ENCODE peak calls at places on chromosomes 6 and 20, in eight cellular contexts. K is upper lobe of right lung; L is mucosa of descending colon; F is AG04450; G is adrenal gland; I is CD4-positive, alpha-beta memory T cell; J is heart right ventricle; E is cardiac muscle cell. C is an unnamed sample.

GRCh38 chr6:11851405-11851804 is 72.8 kb upstream of the ADTRP start:
- DNase-seq in K (no peak), L (no peak), F (no peak), G (no peak), I (no peak), J (no peak), E (no peak), C (no peak)

GRCh38 chr6:163191704-163192537 is 222.6 kb upstream of the QKI start:
- DNase-seq in K (no peak), L (no peak), F (no peak), G (no peak), I (no peak), J (no peak), E (peak; percentile 7), C (no peak)

GRCh38 chr6:106883808-106884262 is 90.7 kb downstream of the CD24 start:
- DNase-seq in K (no peak), L (no peak), F (no peak), G (no peak), I (no peak), J (no peak), E (no peak), C (no peak)

GRCh38 chr20:9363673-9364072 is 150.7 kb upstream of the LAMP5 start:
- DNase-seq in K (no peak), L (no peak), F (no peak), G (no peak), I (no peak), J (no peak), E (no peak), C (no peak)

GRCh38 chr6:138844203-138844602 is 48.3 kb downstream of the ECT2L start:
- DNase-seq in K (no peak), L (no peak), F (peak; percentile 1), G (no peak), I (no peak), J (peak; percentile 63), E (peak; percentile 97), C (no peak)

GRCh38 chr6:134247271-134247833 is 70.6 kb downstream of the SGK1 start:
- DNase-seq in K (no peak), L (no peak), F (no peak), G (peak; percentile 60), I (peak; percentile 94), J (no peak), E (no peak), C (peak; percentile 67)

GRCh38 chr6:144922120-144922722 is 637.1 kb downstream of the UTRN start:
- DNase-seq in K (no peak), L (no peak), F (no peak), G (no peak), I (no peak), J (no peak), E (peak; percentile 19), C (no peak)

GRCh38 chr20:50628853-50629674 is 62.3 kb downstream of the RIPOR3 start:
- DNase-seq in K (no peak), L (no peak), F (no peak), G (no peak), I (no peak), J (no peak), E (no peak), C (no peak)

GRCh38 chr6:87391334-87391733 is 16.4 kb upstream of the CFAP206 start:
- DNase-seq in K (no peak), L (no peak), F (no peak), G (peak; percentile 40), I (no peak), J (no peak), E (peak; percentile 52), C (no peak)

GRCh38 chr6:162852810-162853577 is 125.2 kb downstream of the PACRG start:
- DNase-seq in K (no peak), L (no peak), F (no peak), G (no peak), I (no peak), J (no peak), E (no peak), C (no peak)

GRCh38 chr20:61520761-61521460 is 268.9 kb downstream of the CDH4 start:
- DNase-seq in K (peak; percentile 26), L (no peak), F (peak; percentile 51), G (no peak), I (no peak), J (no peak), E (peak; percentile 68), C (no peak)

GRCh38 chr6:7468382-7469081 is 72.9 kb upstream of the DSP start:
- DNase-seq in K (no peak), L (no peak), F (no peak), G (peak; percentile 81), I (no peak), J (peak; percentile 67), E (peak; percentile 84), C (no peak)

GRCh38 chr6:110125361-110125760 is 54.1 kb downstream of the WASF1 start:
- DNase-seq in K (no peak), L (no peak), F (no peak), G (no peak), I (no peak), J (no peak), E (no peak), C (no peak)

GRCh38 chr20:50563133-50563944 is 53.2 kb downstream of the PTPN1 start:
- DNase-seq in K (no peak), L (no peak), F (no peak), G (peak; percentile 58), I (no peak), J (no peak), E (no peak), C (no peak)

GRCh38 chr20:33532753-33533459 is 43.0 kb downstream of the CBFA2T2 start:
- DNase-seq in K (no peak), L (no peak), F (peak; percentile 39), G (no peak), I (no peak), J (no peak), E (peak; percentile 55), C (no peak)

GRCh38 chr6:38644951-38645350 is 5.2 kb upstream of the BTBD9 start:
- DNase-seq in K (no peak), L (no peak), F (no peak), G (no peak), I (no peak), J (no peak), E (no peak), C (no peak)

GRCh38 chr20:14434379-14435136 is 97.1 kb upstream of the FLRT3 start:
- DNase-seq in K (no peak), L (no peak), F (peak; percentile 16), G (no peak), I (no peak), J (no peak), E (no peak), C (no peak)

GRCh38 chr20:9112541-9113515 is 43.9 kb downstream of the PLCB4 start:
- DNase-seq in K (no peak), L (no peak), F (peak; percentile 55), G (no peak), I (no peak), J (peak; percentile 60), E (peak; percentile 91), C (no peak)

GRCh38 chr20:46400828-46401477 is 5.5 kb downstream of the ELMO2 start:
- DNase-seq in K (no peak), L (no peak), F (no peak), G (no peak), I (peak; percentile 85), J (no peak), E (peak; percentile 45), C (no peak)

GRCh38 chr20:47231382-47232042 is 125.0 kb downstream of the ZMYND8 start:
- DNase-seq in K (no peak), L (no peak), F (peak; percentile 79), G (no peak), I (no peak), J (no peak), E (peak; percentile 61), C (no peak)

GRCh38 chr6:136333824-136334464 is 44.3 kb upstream of the BCLAF1 start:
- DNase-seq in K (no peak), L (peak; percentile 41), F (no peak), G (no peak), I (no peak), J (no peak), E (peak; percentile 49), C (no peak)

GRCh38 chr6:129491436-129491835 is 218.5 kb downstream of the ARHGAP18 start:
- DNase-seq in K (no peak), L (no peak), F (no peak), G (no peak), I (no peak), J (no peak), E (no peak), C (no peak)

GRCh38 chr20:57080796-57081195 is 185.6 kb downstream of the BMP7 start:
- DNase-seq in K (no peak), L (no peak), F (no peak), G (no peak), I (no peak), J (no peak), E (no peak), C (no peak)

GRCh38 chr20:58146761-58147160 is 81.7 kb downstream of the ANKRD60 start:
- DNase-seq in K (peak; percentile 12), L (no peak), F (no peak), G (no peak), I (no peak), J (no peak), E (no peak), C (no peak)

GRCh38 chr20:58144071-58144470 is 84.4 kb downstream of the ANKRD60 start:
- DNase-seq in K (peak; percentile 16), L (no peak), F (no peak), G (no peak), I (no peak), J (no peak), E (no peak), C (no peak)

GRCh38 chr20:58145506-58146080 is 82.9 kb downstream of the ANKRD60 start:
- DNase-seq in K (peak; percentile 23), L (no peak), F (no peak), G (no peak), I (no peak), J (no peak), E (no peak), C (no peak)

GRCh38 chr20:58147628-58148370 is 80.7 kb downstream of the ANKRD60 start:
- DNase-seq in K (peak; percentile 44), L (no peak), F (no peak), G (no peak), I (no peak), J (no peak), E (no peak), C (no peak)

GRCh38 chr20:58146081-58146734 is 82.2 kb downstream of the ANKRD60 start:
- DNase-seq in K (no peak), L (no peak), F (no peak), G (no peak), I (no peak), J (no peak), E (no peak), C (no peak)
- H3K9me3 ChIP-seq in K (no peaks in the 10 kb centered on the region), L (no peaks in the 10 kb centered on the region), F (peaks cover 3% of the 10 kb centered on the region), G (no peaks in the 10 kb centered on the region), I (no peaks in the 10 kb centered on the region), J (no peaks in the 10 kb centered on the region), E (no peaks in the 10 kb centered on the region), C (no peaks in the 10 kb centered on the region)

GRCh38 chr6:3962897-3963296 is 113.7 kb downstream of the FAM50B start:
- DNase-seq in K (no peak), L (no peak), F (no peak), G (no peak), I (no peak), J (no peak), E (peak; percentile 33), C (no peak)
- H3K9me3 ChIP-seq in K (no peaks in the 10 kb centered on the region), L (no peaks in the 10 kb centered on the region), F (no peaks in the 10 kb centered on the region), G (no peaks in the 10 kb centered on the region), I (no peaks in the 10 kb centered on the region), J (no peaks in the 10 kb centered on the region), E (no peaks in the 10 kb centered on the region), C (no peaks in the 10 kb centered on the region)

GRCh38 chr6:165146456-165146855 is 162.9 kb downstream of the C6orf118 start:
- DNase-seq in K (no peak), L (no peak), F (no peak), G (no peak), I (no peak), J (no peak), E (no peak), C (no peak)
- H3K9me3 ChIP-seq in K (no peaks in the 10 kb centered on the region), L (peaks cover 52% of the 10 kb centered on the region), F (peaks cover 28% of the 10 kb centered on the region), G (no peaks in the 10 kb centered on the region), I (no peaks in the 10 kb centered on the region), J (no peaks in the 10 kb centered on the region), E (no peaks in the 10 kb centered on the region), C (no peaks in the 10 kb centered on the region)

GRCh38 chr20:55790178-55790577 is 215.1 kb downstream of the CBLN4 start:
- DNase-seq in K (no peak), L (no peak), F (no peak), G (no peak), I (no peak), J (no peak), E (no peak), C (no peak)
- H3K9me3 ChIP-seq in K (no peaks in the 10 kb centered on the region), L (no peaks in the 10 kb centered on the region), F (peaks cover 8% of the 10 kb centered on the region), G (no peaks in the 10 kb centered on the region), I (no peaks in the 10 kb centered on the region), J (no peaks in the 10 kb centered on the region), E (no peaks in the 10 kb centered on the region), C (no peaks in the 10 kb centered on the region)